ENCODE peak calls at places on chromosomes 6 and 20, in seven cellular contexts. One of them, this sample, is unnamed.

GRCh38 chr20:3616250-3616649 is 46.9 kb downstream of the GFRA4 start:
- DNase-seq in endothelial cell: no peak
- DNase-seq in choroid plexus epithelial cell: peak
- DNase-seq in psoas muscle: no peak
- DNase-seq in RWPE1: no peak
- DNase-seq in AG09319: no peak
- DNase-seq in HCT116: no peak
- DNase-seq in this sample: no peak

GRCh38 chr20:33237989-33238388 is 2.2 kb downstream of the BPIFA1 start:
- DNase-seq in AG09319: no peak
- DNase-seq in choroid plexus epithelial cell: no peak
- DNase-seq in psoas muscle: no peak
- DNase-seq in HCT116: no peak
- DNase-seq in endothelial cell: no peak
- DNase-seq in RWPE1: no peak
- DNase-seq in this sample: no peak

GRCh38 chr6:47197672-47198640 is 111.7 kb downstream of the TNFRSF21 start:
- DNase-seq in endothelial cell: no peak
- DNase-seq in RWPE1: no peak
- DNase-seq in choroid plexus epithelial cell: no peak
- DNase-seq in AG09319: no peak
- DNase-seq in HCT116: no peak
- DNase-seq in psoas muscle: no peak
- DNase-seq in this sample: no peak

GRCh38 chr20:5855939-5856338 is 94.4 kb downstream of the TRMT6 start:
- DNase-seq in psoas muscle: no peak
- DNase-seq in endothelial cell: no peak
- DNase-seq in choroid plexus epithelial cell: no peak
- DNase-seq in HCT116: no peak
- DNase-seq in RWPE1: no peak
- DNase-seq in AG09319: no peak
- DNase-seq in this sample: no peak

GRCh38 chr6:94478178-94479140 is 1059.1 kb upstream of the EPHA7 start:
- DNase-seq in AG09319: no peak
- DNase-seq in RWPE1: no peak
- DNase-seq in psoas muscle: no peak
- DNase-seq in endothelial cell: no peak
- DNase-seq in choroid plexus epithelial cell: no peak
- DNase-seq in HCT116: no peak
- DNase-seq in this sample: no peak

GRCh38 chr6:130697661-130698535 is 129.3 kb upstream of the SMLR1 start:
- DNase-seq in RWPE1: peak
- DNase-seq in psoas muscle: no peak
- DNase-seq in choroid plexus epithelial cell: peak
- DNase-seq in HCT116: peak
- DNase-seq in endothelial cell: peak
- DNase-seq in AG09319: peak
- DNase-seq in this sample: peak

GRCh38 chr6:54737247-54737646 is 109.3 kb upstream of the FAM83B start:
- DNase-seq in AG09319: no peak
- DNase-seq in choroid plexus epithelial cell: no peak
- DNase-seq in HCT116: no peak
- DNase-seq in endothelial cell: no peak
- DNase-seq in RWPE1: no peak
- DNase-seq in psoas muscle: no peak
- DNase-seq in this sample: no peak

GRCh38 chr6:11413112-11413687 is 124.3 kb upstream of the TMEM170B start:
- DNase-seq in choroid plexus epithelial cell: no peak
- DNase-seq in endothelial cell: no peak
- DNase-seq in HCT116: no peak
- DNase-seq in psoas muscle: no peak
- DNase-seq in AG09319: no peak
- DNase-seq in RWPE1: no peak
- DNase-seq in this sample: no peak

GRCh38 chr20:5535211-5535756 is 214.9 kb upstream of the SHLD1 start:
- DNase-seq in AG09319: peak
- DNase-seq in choroid plexus epithelial cell: peak
- DNase-seq in HCT116: no peak
- DNase-seq in RWPE1: peak
- DNase-seq in endothelial cell: no peak
- DNase-seq in psoas muscle: no peak
- DNase-seq in this sample: no peak

GRCh38 chr6:21508753-21509152 is 84.8 kb upstream of the SOX4 start:
- DNase-seq in choroid plexus epithelial cell: no peak
- DNase-seq in HCT116: no peak
- DNase-seq in RWPE1: no peak
- DNase-seq in psoas muscle: no peak
- DNase-seq in AG09319: no peak
- DNase-seq in endothelial cell: no peak
- DNase-seq in this sample: no peak

GRCh38 chr6:85632164-85632942 is 10.3 kb downstream of the SYNCRIP start:
- DNase-seq in HCT116: no peak
- DNase-seq in endothelial cell: no peak
- DNase-seq in choroid plexus epithelial cell: no peak
- DNase-seq in psoas muscle: no peak
- DNase-seq in RWPE1: no peak
- DNase-seq in AG09319: no peak
- DNase-seq in this sample: no peak

GRCh38 chr20:37363221-37364012 is 17.5 kb downstream of the SRC start:
- DNase-seq in endothelial cell: no peak
- DNase-seq in AG09319: no peak
- DNase-seq in RWPE1: no peak
- DNase-seq in choroid plexus epithelial cell: no peak
- DNase-seq in HCT116: no peak
- DNase-seq in psoas muscle: no peak
- DNase-seq in this sample: no peak

GRCh38 chr6:44264154-44265002 is 973 bp downstream of the NFKBIE start:
- DNase-seq in RWPE1: peak
- DNase-seq in AG09319: no peak
- DNase-seq in choroid plexus epithelial cell: no peak
- DNase-seq in psoas muscle: peak
- DNase-seq in HCT116: no peak
- DNase-seq in endothelial cell: peak
- DNase-seq in this sample: no peak

GRCh38 chr6:159727717-159728440 is 573 bp downstream of the WTAP start:
- DNase-seq in endothelial cell: peak
- DNase-seq in RWPE1: no peak
- DNase-seq in psoas muscle: no peak
- DNase-seq in choroid plexus epithelial cell: peak
- DNase-seq in AG09319: no peak
- DNase-seq in HCT116: no peak
- DNase-seq in this sample: no peak

GRCh38 chr20:62953839-62954703 is 1.6 kb downstream of the SLC17A9 start:
- DNase-seq in RWPE1: no peak
- DNase-seq in HCT116: no peak
- DNase-seq in psoas muscle: peak
- DNase-seq in endothelial cell: peak
- DNase-seq in choroid plexus epithelial cell: peak
- DNase-seq in AG09319: peak
- DNase-seq in this sample: peak

GRCh38 chr6:42100029-42100901 is 42.2 kb downstream of the C6orf132 start:
- DNase-seq in AG09319: no peak
- DNase-seq in psoas muscle: no peak
- DNase-seq in HCT116: no peak
- DNase-seq in RWPE1: peak
- DNase-seq in choroid plexus epithelial cell: peak
- DNase-seq in endothelial cell: no peak
- DNase-seq in this sample: no peak

GRCh38 chr6:8110117-8110721 is 7.9 kb upstream of the EEF1E1 start:
- DNase-seq in HCT116: no peak
- DNase-seq in RWPE1: no peak
- DNase-seq in choroid plexus epithelial cell: no peak
- DNase-seq in psoas muscle: no peak
- DNase-seq in AG09319: no peak
- DNase-seq in endothelial cell: no peak
- DNase-seq in this sample: no peak

GRCh38 chr20:25000268-25000801 is 7.8 kb upstream of the APMAP start:
- DNase-seq in HCT116: no peak
- DNase-seq in choroid plexus epithelial cell: peak
- DNase-seq in AG09319: peak
- DNase-seq in RWPE1: peak
- DNase-seq in psoas muscle: peak
- DNase-seq in endothelial cell: no peak
- DNase-seq in this sample: no peak
- TF ChIP-seq CTCF in HCT116: no peak
- TF ChIP-seq CTCF in choroid plexus epithelial cell: peak
- TF ChIP-seq CTCF in AG09319: peak
- TF ChIP-seq CTCF in RWPE1: no peak
- TF ChIP-seq CTCF in psoas muscle: peak
- TF ChIP-seq CTCF in endothelial cell: no peak
- TF ChIP-seq CTCF in this sample: no peak

DNA sequence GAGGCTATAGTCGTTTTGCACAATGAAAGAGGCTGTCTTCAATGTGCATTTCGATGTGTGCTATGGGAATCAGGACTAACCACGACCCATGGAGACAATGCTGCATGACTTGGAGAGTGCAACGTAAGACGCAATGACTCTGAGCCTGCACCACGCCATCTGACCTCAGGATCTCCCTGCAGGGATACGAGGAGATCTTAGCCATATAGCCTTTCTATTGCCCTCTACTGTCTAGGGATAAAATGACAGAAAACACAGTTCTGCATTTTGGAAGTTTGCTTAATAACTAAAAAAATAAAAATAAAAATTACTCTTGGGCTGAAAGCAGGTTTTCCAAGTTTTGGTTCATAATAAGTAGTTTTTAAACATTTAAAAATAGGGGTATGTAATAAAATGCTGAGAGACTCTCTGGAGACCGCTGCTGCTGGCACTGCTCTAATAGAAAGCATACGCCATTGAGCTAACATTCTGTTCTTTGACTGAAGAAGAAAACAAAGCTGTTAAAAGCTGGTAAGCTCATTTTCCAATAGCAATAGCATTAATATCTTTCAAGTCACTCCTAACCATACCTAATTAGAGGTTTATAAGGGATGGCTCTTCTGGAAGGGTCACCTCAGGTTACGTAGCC is 87.2 kb downstream of the PDE7B start:
- DNase-seq in HCT116: no peak
- DNase-seq in AG09319: peak
- DNase-seq in psoas muscle: peak
- DNase-seq in endothelial cell: no peak
- DNase-seq in choroid plexus epithelial cell: peak
- DNase-seq in RWPE1: no peak
- DNase-seq in this sample: no peak
- TF ChIP-seq CTCF in HCT116: no peak
- TF ChIP-seq CTCF in AG09319: peak
- TF ChIP-seq CTCF in psoas muscle: peak
- TF ChIP-seq CTCF in endothelial cell: peak
- TF ChIP-seq CTCF in choroid plexus epithelial cell: peak
- TF ChIP-seq CTCF in RWPE1: no peak
- TF ChIP-seq CTCF in this sample: no peak

DNA sequence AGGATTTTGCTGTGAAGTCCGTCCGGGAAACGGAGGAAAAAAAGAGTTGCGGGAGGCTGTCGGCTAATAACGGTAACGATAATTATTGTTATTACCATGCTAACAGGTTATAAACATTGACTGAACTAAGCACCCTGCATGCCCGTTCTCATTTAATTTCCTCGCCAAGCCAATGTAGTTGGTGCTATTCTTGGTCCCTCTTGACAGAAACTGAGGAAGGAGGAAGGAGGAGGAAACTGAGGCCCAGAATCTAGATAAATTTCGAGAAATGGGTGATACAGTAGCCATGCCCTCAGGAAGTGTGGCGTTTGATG is 417 bp downstream of the TPX2 start:
- DNase-seq in AG09319: no peak
- DNase-seq in endothelial cell: no peak
- DNase-seq in choroid plexus epithelial cell: no peak
- DNase-seq in HCT116: no peak
- DNase-seq in psoas muscle: no peak
- DNase-seq in RWPE1: no peak
- DNase-seq in this sample: no peak
- TF ChIP-seq CTCF in AG09319: no peak
- TF ChIP-seq CTCF in endothelial cell: no peak
- TF ChIP-seq CTCF in choroid plexus epithelial cell: no peak
- TF ChIP-seq CTCF in HCT116: no peak
- TF ChIP-seq CTCF in psoas muscle: no peak
- TF ChIP-seq CTCF in RWPE1: no peak
- TF ChIP-seq CTCF in this sample: no peak

GRCh38 chr6:139134817-139135577 is at the start of gene HECA:
- DNase-seq in HCT116: peak
- DNase-seq in AG09319: peak
- DNase-seq in psoas muscle: peak
- DNase-seq in endothelial cell: peak
- DNase-seq in RWPE1: peak
- DNase-seq in choroid plexus epithelial cell: peak
- DNase-seq in this sample: peak

GRCh38 chr6:139133733-139134360 is 1.0 kb upstream of the HECA start:
- DNase-seq in HCT116: no peak
- DNase-seq in psoas muscle: no peak
- DNase-seq in endothelial cell: no peak
- DNase-seq in RWPE1: no peak
- DNase-seq in AG09319: no peak
- DNase-seq in choroid plexus epithelial cell: no peak
- DNase-seq in this sample: no peak

GRCh38 chr6:139133272-139133671 is 1.6 kb upstream of the HECA start:
- DNase-seq in AG09319: no peak
- DNase-seq in RWPE1: no peak
- DNase-seq in HCT116: no peak
- DNase-seq in choroid plexus epithelial cell: no peak
- DNase-seq in psoas muscle: no peak
- DNase-seq in endothelial cell: no peak
- DNase-seq in this sample: no peak

GRCh38 chr6:139137716-139138115 is 2.8 kb downstream of the HECA start:
- DNase-seq in RWPE1: no peak
- DNase-seq in AG09319: no peak
- DNase-seq in endothelial cell: no peak
- DNase-seq in HCT116: no peak
- DNase-seq in choroid plexus epithelial cell: no peak
- DNase-seq in psoas muscle: no peak
- DNase-seq in this sample: no peak

DNA sequence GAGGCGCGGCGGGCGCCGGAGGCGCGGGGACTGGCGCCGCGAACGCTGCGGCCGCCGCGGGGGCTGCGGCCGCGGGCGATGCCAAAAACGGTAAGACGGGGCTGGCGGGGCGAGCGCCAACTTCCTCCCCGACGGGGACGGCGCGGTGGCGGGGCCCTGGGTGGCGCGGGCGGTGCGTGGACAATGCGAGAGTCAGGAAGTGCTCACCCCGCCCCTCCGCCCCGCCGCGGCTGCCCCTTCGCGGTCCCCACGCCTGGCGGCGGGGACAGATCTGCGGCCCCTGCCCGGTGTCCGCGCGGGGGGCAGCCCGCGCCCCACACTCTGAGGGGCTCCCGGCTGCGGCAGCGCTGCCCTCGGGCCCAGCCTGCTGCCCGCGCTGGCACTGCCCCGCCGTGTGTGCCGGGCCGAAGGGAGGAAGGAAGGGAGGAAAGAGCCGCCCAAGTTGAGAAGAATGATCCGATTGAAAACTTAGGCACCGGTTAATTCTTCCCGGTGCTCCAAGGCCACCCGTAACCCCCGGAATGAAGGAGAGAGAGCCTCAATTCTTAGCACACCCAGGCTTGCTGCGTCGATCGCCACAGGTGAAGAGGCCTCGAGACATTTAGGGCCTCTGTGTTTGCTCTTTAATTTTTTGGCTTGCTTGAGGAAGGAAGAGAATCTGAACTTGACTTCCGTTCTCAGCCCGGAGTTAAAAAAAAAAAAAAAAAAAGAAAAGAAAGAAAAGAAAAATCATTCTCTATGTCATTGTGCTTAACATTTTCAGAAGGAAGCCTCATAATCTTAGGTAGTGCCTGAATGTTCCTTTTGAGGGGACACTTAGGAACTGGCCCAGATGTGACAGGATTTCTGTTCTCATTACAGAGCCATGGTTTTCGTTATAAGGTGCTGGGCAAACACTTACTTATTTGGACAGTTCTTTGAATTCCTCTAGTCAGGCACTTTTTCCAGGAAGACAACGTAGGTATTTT is 982 bp downstream of the HECA start:
- DNase-seq in RWPE1: peak
- DNase-seq in endothelial cell: peak
- DNase-seq in AG09319: no peak
- DNase-seq in choroid plexus epithelial cell: peak
- DNase-seq in HCT116: no peak
- DNase-seq in psoas muscle: peak
- DNase-seq in this sample: peak
- TF ChIP-seq CTCF in RWPE1: no peak
- TF ChIP-seq CTCF in endothelial cell: no peak
- TF ChIP-seq CTCF in AG09319: no peak
- TF ChIP-seq CTCF in choroid plexus epithelial cell: no peak
- TF ChIP-seq CTCF in HCT116: no peak
- TF ChIP-seq CTCF in psoas muscle: peak
- TF ChIP-seq CTCF in this sample: no peak

This sample was measured in omental fat pad.